ENCODE peak calls at places on chromosomes 12 and 14, in nine cellular contexts. S is body of pancreas, A is Peyer's patch, L is PC-9, G is GM20000, U is Calu3, Z is lower lobe of right lung, M is AG04450, E is endodermal cell. H is an unnamed sample.

GRCh38 chr14:52834440-52834842 is 43.0 kb upstream of the GNPNAT1 start:
- DNase-seq in A (no peak), Z (no peak), S (no peak), U (no peak), G (no peak), E (no peak), L (no peak), M (peak; percentile 38), H (no peak)

GRCh38 chr12:121892673-121893561 is 4.3 kb downstream of the PSMD9 start:
- DNase-seq in Z (no peak), E (peak; percentile 50), L (no peak), S (no peak), M (no peak), U (no peak), G (no peak), A (no peak), H (no peak)

GRCh38 chr14:94079891-94080605 is 954 bp downstream of the DDX24 start:
- DNase-seq in M (no peak), L (no peak), S (no peak), Z (no peak), E (no peak), G (no peak), U (no peak), A (no peak), H (peak; percentile 40)

GRCh38 chr12:132363661-132364347 is 34.4 kb upstream of the GALNT9 start:
- DNase-seq in U (no peak), Z (peak; percentile 40), G (no peak), L (no peak), S (no peak), A (peak; percentile 29), E (no peak), M (no peak), H (no peak)

GRCh38 chr12:104748790-104749189 is 209.3 kb downstream of the SLC41A2 start:
- DNase-seq in M (peak; percentile 20), A (no peak), E (peak; percentile 45), L (no peak), U (no peak), Z (no peak), G (no peak), S (no peak), H (no peak)

GRCh38 chr12:89777685-89778379 is 69.2 kb upstream of the ATP2B1 start:
- DNase-seq in U (no peak), L (no peak), G (no peak), A (no peak), S (no peak), E (peak; percentile 68), M (no peak), Z (no peak), H (no peak)

GRCh38 chr14:99660006-99660566 is 15.2 kb downstream of the HHIPL1 start:
- DNase-seq in E (peak; percentile 54), U (no peak), A (no peak), Z (no peak), M (no peak), S (no peak), L (no peak), G (no peak), H (no peak)

GRCh38 chr14:105857816-105858675 is 331.7 kb downstream of the TMEM121 start:
- DNase-seq in M (no peak), U (no peak), G (peak; percentile 0), L (no peak), S (no peak), A (peak; percentile 35), Z (peak; percentile 46), E (peak; percentile 21), H (no peak)

GRCh38 chr12:94109154-94109553 is 39.2 kb upstream of the PLXNC1 start:
- DNase-seq in E (peak; percentile 37), S (no peak), L (no peak), Z (no peak), G (peak; percentile 29), A (no peak), U (no peak), M (peak; percentile 18), H (peak; percentile 21)

GRCh38 chr14:58638231-58639205 is 756 bp downstream of the DACT1 start:
- DNase-seq in L (no peak), G (peak; percentile 65), S (peak; percentile 34), U (peak; percentile 2), M (no peak), E (peak; percentile 79), Z (no peak), A (peak; percentile 60), H (peak; percentile 46)
- TF ChIP-seq CTCF in L (no peak), G (no peak), S (no peak), U (no peak), M (peak; percentile 20), E (no peak), Z (no peak), A (no peak), H (no peak)

GRCh38 chr14:51652168-51653095 is 722 bp downstream of the FRMD6 start:
- DNase-seq in U (no peak), L (no peak), S (peak; percentile 43), G (no peak), Z (peak; percentile 58), A (no peak), E (peak; percentile 81), M (no peak), H (peak; percentile 54)
- TF ChIP-seq CTCF in U (no peak), L (peak; percentile 35), S (peak; percentile 11), G (no peak), Z (no peak), A (no peak), E (peak; percentile 13), M (no peak), H (no peak)

GRCh38 chr12:11814362-11814761 is 164.9 kb downstream of the ETV6 start:
- DNase-seq in U (peak; percentile 53), G (no peak), L (no peak), M (peak; percentile 67), S (no peak), E (no peak), Z (no peak), A (no peak), H (no peak)

GRCh38 chr12:11815397-11815796 is 165.9 kb downstream of the ETV6 start:
- DNase-seq in Z (no peak), L (no peak), G (no peak), E (peak; percentile 77), U (no peak), M (no peak), S (peak; percentile 32), A (no peak), H (no peak)

GRCh38 chr12:11813422-11813813 is 163.9 kb downstream of the ETV6 start:
- DNase-seq in L (no peak), M (no peak), E (no peak), G (no peak), Z (no peak), A (no peak), S (no peak), U (no peak), H (no peak)

GRCh38 chr12:11810962-11811361 is 161.5 kb downstream of the ETV6 start:
- DNase-seq in G (peak; percentile 34), U (no peak), E (no peak), L (no peak), S (no peak), Z (no peak), M (no peak), A (no peak), H (no peak)

GRCh38 chr12:11812558-11813421 is 163.3 kb downstream of the ETV6 start:
- DNase-seq in L (no peak), E (peak; percentile 89), Z (no peak), U (peak; percentile 42), M (no peak), G (peak; percentile 44), S (no peak), A (peak; percentile 55), H (peak; percentile 34)
- TF ChIP-seq CTCF in L (no peak), E (peak; percentile 60), Z (no peak), U (no peak), M (peak; percentile 30), G (no peak), S (no peak), A (peak; percentile 8), H (peak; percentile 24)

GRCh38 chr14:54252072-54252730 is 144.6 kb upstream of the CDKN3 start:
- DNase-seq in E (no peak), M (peak; percentile 15), U (peak; percentile 66), Z (no peak), L (peak; percentile 87), A (no peak), S (no peak), G (no peak), H (no peak)
- TF ChIP-seq CTCF in E (no peak), M (no peak), U (no peak), Z (no peak), L (no peak), A (no peak), S (no peak), G (no peak), H (no peak)

GRCh38 chr12:115752913-115753726 is 524.4 kb downstream of the MED13L start:
- DNase-seq in E (peak; percentile 78), S (peak; percentile 37), L (no peak), Z (no peak), A (no peak), M (peak; percentile 48), U (peak; percentile 30), G (peak; percentile 24), H (peak; percentile 24)

GRCh38 chr12:115750340-115750739 is 527.2 kb downstream of the MED13L start:
- DNase-seq in Z (no peak), U (no peak), S (no peak), G (no peak), L (no peak), E (no peak), M (no peak), A (no peak), H (no peak)

GRCh38 chr12:115749071-115749470 is 528.4 kb downstream of the MED13L start:
- DNase-seq in L (no peak), G (no peak), Z (no peak), E (no peak), A (no peak), M (no peak), S (no peak), U (no peak), H (no peak)

GRCh38 chr12:115752151-115752550 is 525.3 kb downstream of the MED13L start:
- DNase-seq in S (no peak), M (peak; percentile 11), A (no peak), G (no peak), L (no peak), U (no peak), E (no peak), Z (no peak), H (no peak)

DNA sequence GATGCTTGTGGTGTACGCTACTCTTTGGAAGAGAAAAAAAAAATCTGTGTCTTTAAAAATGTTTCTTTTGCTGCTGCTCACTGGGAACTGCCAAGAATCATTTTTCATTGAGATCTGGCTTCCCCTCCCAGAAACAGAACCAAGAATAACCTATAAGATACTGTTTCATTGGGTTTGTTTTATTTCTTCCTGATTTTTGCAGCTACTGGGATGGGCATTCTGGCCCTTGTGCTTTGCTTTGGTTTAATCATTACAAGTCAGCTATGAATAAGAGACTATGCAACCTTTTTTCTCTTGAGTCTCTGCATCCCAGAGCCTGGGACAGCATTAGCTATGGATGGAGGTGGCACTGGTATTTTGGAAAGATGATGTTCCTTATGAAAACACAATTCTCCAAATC is 528.0 kb downstream of the MED13L start:
- DNase-seq in G (no peak), L (no peak), Z (no peak), U (no peak), M (no peak), E (no peak), S (no peak), A (no peak), H (no peak)
- TF ChIP-seq CTCF in G (no peak), L (no peak), Z (no peak), U (no peak), M (no peak), E (no peak), S (no peak), A (no peak), H (no peak)